ENCODE peak calls at places on chromosomes 13 and 19, in six cellular contexts. Z is GM12891, D is H1, O is K562, Y is GM12878, V is HepG2. G is an unnamed sample.

GRCh38 chr19:18833849-18834643 is 2.3 kb downstream of the UPF1 start:
- DNase-seq in Z (no peak), D (no peak), O (no peak), Y (no peak), V (peak), G (no peak)

GRCh38 chr13:75481176-75482069 is 546 bp downstream of the TBC1D4 start:
- DNase-seq in Z (peak), D (peak), O (peak), Y (no peak), V (no peak), G (peak)

GRCh38 chr13:35927554-35927953 is 203.6 kb downstream of the DCLK1 start:
- DNase-seq in Z (no peak), D (no peak), O (no peak), Y (no peak), V (no peak), G (no peak)

GRCh38 chr13:113155201-113155600 is 3.2 kb upstream of the PROZ start:
- DNase-seq in Z (no peak), D (peak), O (no peak), Y (no peak), V (no peak), G (no peak)

GRCh38 chr19:54147676-54148075 is 10.1 kb downstream of the CNOT3 start:
- DNase-seq in Z (no peak), D (no peak), O (no peak), Y (no peak), V (no peak), G (no peak)

GRCh38 chr13:94656766-94657165 is 55.1 kb downstream of the GPR180 start:
- DNase-seq in Z (no peak), D (no peak), O (peak), Y (peak), V (no peak), G (no peak)

GRCh38 chr19:38253788-38254187 is 2.4 kb downstream of the PPP1R14A start:
- DNase-seq in Z (no peak), D (no peak), O (peak), Y (no peak), V (no peak), G (no peak)

GRCh38 chr19:14715841-14716240 is 26.0 kb downstream of the ZNF333 start:
- DNase-seq in Z (no peak), D (no peak), O (no peak), Y (no peak), V (no peak), G (no peak)

GRCh38 chr19:19134687-19135158 is 3.6 kb downstream of the TMEM161A start:
- DNase-seq in Z (no peak), D (peak), O (peak), Y (no peak), V (no peak), G (no peak)

GRCh38 chr13:105642511-105642958 is 892.9 kb downstream of the EFNB2 start:
- DNase-seq in Z (no peak), D (no peak), O (no peak), Y (no peak), V (no peak), G (no peak)

GRCh38 chr13:105638446-105638845 is 897.0 kb downstream of the EFNB2 start:
- DNase-seq in Z (no peak), D (no peak), O (no peak), Y (no peak), V (no peak), G (no peak)

GRCh38 chr13:105643966-105644365 is 891.5 kb downstream of the EFNB2 start:
- DNase-seq in Z (no peak), D (no peak), O (no peak), Y (no peak), V (no peak), G (no peak)
- TF ChIP-seq POLR2A in Z (no peak), D (no peak), O (no peak), Y (no peak), V (no peak), G (no peak)

GRCh38 chr19:9909251-9909650 is 27.1 kb downstream of the OLFM2 start:
- DNase-seq in Z (no peak), D (no peak), O (no peak), Y (no peak), V (no peak), G (no peak)

GRCh38 chr19:9910625-9911024 is 25.7 kb downstream of the OLFM2 start:
- DNase-seq in Z (no peak), D (no peak), O (no peak), Y (no peak), V (no peak), G (no peak)

GRCh38 chr19:9911524-9911923 is 24.8 kb downstream of the OLFM2 start:
- DNase-seq in Z (no peak), D (no peak), O (no peak), Y (no peak), V (no peak), G (no peak)

GRCh38 chr19:9903341-9903740 is 33.0 kb downstream of the OLFM2 start:
- DNase-seq in Z (no peak), D (no peak), O (no peak), Y (no peak), V (no peak), G (no peak)

DNA sequence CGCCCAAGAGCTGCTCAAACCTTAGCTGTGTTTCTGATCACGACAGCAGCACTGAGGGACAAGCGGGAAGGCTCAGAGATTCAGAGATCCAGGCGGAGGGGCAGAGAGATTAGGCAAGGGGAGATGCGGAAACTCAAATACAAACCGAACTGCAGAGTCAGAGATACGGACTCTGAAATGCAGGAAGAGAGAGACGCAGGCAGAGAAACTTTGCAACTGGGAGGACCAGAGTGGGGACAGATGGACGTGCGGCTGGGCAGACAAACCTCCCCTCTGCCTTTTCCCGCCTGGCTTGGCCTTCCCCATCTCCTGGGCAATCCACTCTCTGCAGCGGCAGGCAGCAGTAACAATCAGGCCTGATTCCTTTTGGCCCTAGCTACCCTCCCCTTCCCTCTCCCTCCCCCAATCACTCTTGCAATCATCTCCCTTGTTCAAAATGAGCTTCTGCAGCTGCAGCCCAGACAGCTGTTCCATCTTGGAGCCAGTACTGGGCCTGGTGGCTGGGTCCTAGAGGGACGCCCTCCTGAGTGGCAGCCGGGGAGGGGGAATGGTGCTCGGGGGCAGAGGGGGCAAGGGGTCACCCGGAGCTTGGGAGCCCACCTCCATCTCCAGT is 29.7 kb downstream of the OLFM2 start:
- DNase-seq in Z (no peak), D (no peak), O (no peak), Y (no peak), V (no peak), G (no peak)
- TF ChIP-seq POLR2AphosphoS5 in Z (no peak), D (no peak), O (no peak), Y (no peak), V (no peak), G (no peak)

GRCh38 chr13:31968473-31968872 is 63.1 kb upstream of the FRY start:
- DNase-seq in Z (no peak), D (no peak), O (no peak), Y (no peak), V (no peak), G (no peak)

GRCh38 chr13:31967155-31967554 is 64.4 kb upstream of the FRY start:
- DNase-seq in Z (no peak), D (no peak), O (no peak), Y (no peak), V (no peak), G (no peak)

GRCh38 chr13:31965361-31966066 is 66.1 kb upstream of the FRY start:
- DNase-seq in Z (no peak), D (no peak), O (no peak), Y (peak), V (no peak), G (no peak)

GRCh38 chr13:31972453-31972852 is 59.1 kb upstream of the FRY start:
- DNase-seq in Z (no peak), D (no peak), O (no peak), Y (no peak), V (no peak), G (no peak)

GRCh38 chr13:31970237-31970930 is 61.2 kb upstream of the FRY start:
- DNase-seq in Z (no peak), D (no peak), O (no peak), Y (no peak), V (no peak), G (no peak)
- TF ChIP-seq TAF1 in Z (no peak), D (no peak), O (no peak), Y (no peak), V (no peak), G (no peak)

DNA sequence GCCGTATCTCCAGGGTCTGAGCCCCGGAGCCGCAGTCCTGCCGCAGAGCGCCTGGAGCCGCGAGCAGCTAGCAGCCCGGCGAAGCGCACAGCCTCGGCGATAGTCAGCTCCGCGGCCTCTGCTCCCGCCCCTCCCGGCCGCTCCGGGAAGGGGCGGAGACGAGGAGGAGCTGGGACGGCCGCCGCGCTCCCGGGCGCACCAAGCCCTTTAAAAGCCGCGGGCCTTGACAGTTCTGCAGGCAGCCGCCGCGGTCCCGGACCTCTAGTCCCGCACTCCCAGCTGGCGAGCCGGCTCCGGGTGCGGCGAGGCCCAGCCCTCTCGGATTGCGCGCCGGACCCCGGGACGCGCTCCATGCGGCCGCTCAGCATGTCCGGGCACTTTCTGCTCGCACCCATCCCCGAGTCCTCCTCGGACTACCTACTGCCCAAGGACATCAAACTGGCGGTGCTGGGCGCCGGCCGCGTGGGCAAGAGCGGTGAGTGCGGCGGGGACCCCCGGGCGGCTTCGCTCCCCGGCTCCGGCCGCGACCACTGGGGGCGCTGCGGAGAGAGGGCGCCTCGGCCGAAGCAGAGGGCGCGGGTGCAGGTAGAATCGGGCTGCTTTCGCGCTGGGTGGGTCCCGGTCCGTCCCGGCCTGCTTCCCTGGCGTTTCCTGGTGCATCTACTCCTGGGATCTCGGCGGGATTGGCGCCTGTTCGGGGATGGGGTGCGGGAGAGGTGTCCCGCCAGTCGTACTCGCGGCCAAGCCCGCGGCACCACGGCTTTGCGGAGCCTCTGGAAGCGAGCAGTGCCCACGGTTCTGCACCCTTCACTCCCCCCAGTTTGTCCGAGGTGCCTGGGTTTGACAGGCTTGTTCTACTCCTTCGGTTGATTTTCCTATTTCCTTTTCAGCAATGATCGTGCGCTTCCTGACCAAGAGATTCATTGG is at the start of gene RASL11A:
- DNase-seq in Z (peak), D (peak), O (peak), Y (no peak), V (peak), G (peak)
- TF ChIP-seq POLR2A in Z (no peak), D (peak), O (no peak), Y (peak), V (peak), G (no peak)

GRCh38 chr19:6754136-6754535 is 13.1 kb downstream of the SH2D3A start:
- DNase-seq in Z (no peak), D (no peak), O (no peak), Y (no peak), V (no peak), G (no peak)

GRCh38 chr19:6752257-6753177 is 13.0 kb downstream of the TRIP10 start:
- DNase-seq in Z (no peak), D (peak), O (no peak), Y (no peak), V (peak), G (no peak)

GRCh38 chr19:6754653-6755463 is 12.4 kb downstream of the SH2D3A start:
- DNase-seq in Z (no peak), D (no peak), O (no peak), Y (no peak), V (no peak), G (no peak)

GRCh38 chr19:6751189-6751588 is 11.7 kb downstream of the TRIP10 start:
- DNase-seq in Z (no peak), D (no peak), O (no peak), Y (no peak), V (no peak), G (no peak)

GRCh38 chr19:6753178-6754031 is 13.8 kb downstream of the SH2D3A start:
- DNase-seq in Z (peak), D (peak), O (peak), Y (peak), V (peak), G (peak)
- TF ChIP-seq POLR2AphosphoS5 in Z (peak), D (no peak), O (peak), Y (peak), V (peak), G (no peak)

GRCh38 chr13:24861617-24862362 is 97.8 kb downstream of the RNF17 start:
- DNase-seq in Z (no peak), D (no peak), O (peak), Y (no peak), V (no peak), G (no peak)
- TF ChIP-seq TAF1 in Z (no peak), D (no peak), O (no peak), Y (no peak), V (no peak), G (no peak)

DNA sequence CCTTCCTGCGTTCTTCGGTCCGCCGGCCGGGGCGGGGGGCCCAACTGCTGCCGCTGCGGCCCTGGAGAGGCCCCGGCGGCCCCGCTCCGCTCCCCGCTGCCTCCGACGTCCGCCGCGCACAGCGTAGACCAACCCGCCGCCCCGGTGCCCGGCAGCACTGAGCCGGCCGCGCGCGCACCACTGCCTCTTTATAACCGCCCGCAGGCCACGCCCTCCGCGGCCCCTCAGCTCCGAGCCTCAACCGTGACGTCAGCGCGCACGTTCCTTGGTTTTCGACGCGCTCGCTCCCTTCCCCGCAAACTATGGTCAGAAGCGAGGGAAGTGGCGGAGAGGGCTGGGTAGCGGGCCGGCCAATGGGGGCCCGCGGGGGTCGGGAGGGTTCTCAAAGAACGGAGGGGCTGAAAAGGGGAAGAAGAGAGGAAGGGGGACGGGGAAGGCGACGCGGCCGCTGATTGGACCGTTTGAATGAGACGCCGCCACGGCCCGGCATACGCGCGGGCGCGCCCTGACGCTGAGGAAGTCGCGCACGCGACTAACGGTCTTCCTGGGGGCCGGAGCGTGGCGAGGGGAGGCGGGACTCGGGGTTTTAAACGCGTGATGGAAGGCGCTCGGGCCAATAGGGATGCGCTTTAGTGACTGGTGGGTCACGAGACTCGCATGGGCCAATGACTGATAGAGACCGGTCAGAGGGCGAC is at the start of gene UBE2S:
- DNase-seq in Z (peak), D (peak), O (peak), Y (peak), V (peak), G (peak)
- TF ChIP-seq POLR2A in Z (peak), D (peak), O (peak), Y (peak), V (peak), G (peak)

GRCh38 chr13:21522847-21523246 is 63.7 kb upstream of the ZDHHC20 start:
- DNase-seq in Z (no peak), D (no peak), O (peak), Y (no peak), V (no peak), G (no peak)
- TF ChIP-seq POLR2AphosphoS5 in Z (no peak), D (no peak), O (peak), Y (no peak), V (no peak), G (no peak)

GRCh38 chr19:48561412-48561811 is 9.4 kb downstream of the SULT2B1 start:
- DNase-seq in Z (no peak), D (no peak), O (no peak), Y (no peak), V (no peak), G (no peak)
- TF ChIP-seq TAF1 in Z (no peak), D (no peak), O (no peak), Y (no peak), V (no peak), G (no peak)

DNA sequence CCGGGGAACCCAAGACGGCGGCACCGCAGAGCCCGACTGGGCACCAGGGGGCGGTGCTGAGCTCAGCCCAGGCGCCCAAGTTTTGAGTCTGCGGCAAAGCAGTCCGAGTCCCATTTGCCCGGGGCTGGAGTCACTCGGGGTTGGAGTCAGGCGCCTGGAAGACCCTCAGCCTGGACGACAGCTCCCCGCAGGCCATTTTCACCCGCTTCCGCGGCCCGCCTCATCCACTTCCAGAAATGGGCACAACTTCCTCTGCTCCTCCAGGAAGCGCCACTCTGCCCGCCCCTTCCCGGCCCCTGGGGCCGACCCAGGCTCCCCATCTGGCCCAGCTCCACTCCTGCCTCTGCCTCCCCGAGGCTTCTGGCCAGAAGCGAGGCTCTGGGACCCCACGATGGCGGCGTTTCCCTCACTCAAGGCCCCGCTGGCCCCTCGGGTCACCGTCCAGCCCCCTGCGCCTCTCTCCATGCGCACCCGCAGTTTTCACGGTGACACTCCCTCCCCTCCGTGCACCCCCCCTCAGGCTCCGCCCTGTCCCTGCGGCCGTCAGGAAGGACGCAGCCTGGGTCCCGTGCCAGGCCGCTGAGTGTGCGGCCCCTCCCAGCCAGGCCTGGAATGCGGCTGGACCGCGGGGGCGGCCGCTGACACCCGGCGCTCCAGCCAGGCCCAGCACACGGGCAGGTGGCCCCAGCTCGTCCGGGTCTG is 4.9 kb downstream of the SERTAD1 start:
- DNase-seq in Z (no peak), D (peak), O (peak), Y (no peak), V (peak), G (peak)
- TF ChIP-seq POLR2A in Z (peak), D (peak), O (peak), Y (peak), V (peak), G (peak)

G was measured in GM12892.